ENCODE peak calls at places on chromosomes 5 and 9, in five cellular contexts. Y is GM23338, N is iPS DF 6.9, A is hepatocyte, T is transverse colon. B is an unnamed sample. For H3K4me1, the result is how much of the 10 kb centered on the place peaks cover.

GRCh38 chr9:16315720-16316119 is 554.8 kb downstream of the BNC2 start:
- DNase-seq in N (no peak), T (no peak), Y (no peak), A (no peak), B (no peak)

GRCh38 chr5:88889165-88890069 is 6.4 kb upstream of the MEF2C start:
- DNase-seq in T (peak), A (peak), N (no peak), Y (peak), B (no peak)

GRCh38 chr5:174344335-174344734 is 298.8 kb downstream of the NSG2 start:
- DNase-seq in T (no peak), A (no peak), N (no peak), Y (peak), B (no peak)

GRCh38 chr9:14165376-14166035 is 148.4 kb downstream of the NFIB start:
- DNase-seq in Y (no peak), A (no peak), N (no peak), T (no peak), B (no peak)

GRCh38 chr9:122394265-122395242 is 23.7 kb downstream of the PTGS1 start:
- DNase-seq in Y (no peak), N (no peak), A (no peak), T (peak), B (no peak)

GRCh38 chr5:16137177-16137576 is 42.4 kb downstream of the MARCHF11 start:
- DNase-seq in T (no peak), Y (no peak), N (no peak), A (no peak), B (no peak)

GRCh38 chr9:106920701-106921283 is 57.8 kb downstream of the ZNF462 start:
- DNase-seq in Y (no peak), A (peak), T (peak), N (no peak), B (peak)

GRCh38 chr5:127011961-127012644 is 18.3 kb downstream of the MARCHF3 start:
- DNase-seq in Y (no peak), N (no peak), A (no peak), T (no peak), B (no peak)

GRCh38 chr5:83048277-83048676 is 28.9 kb downstream of the TMEM167A start:
- DNase-seq in Y (no peak), N (no peak), T (no peak), A (no peak), B (no peak)

GRCh38 chr9:77156646-77157371 is 20.5 kb upstream of the VPS13A start:
- DNase-seq in Y (no peak), N (no peak), A (no peak), T (no peak), B (peak)

GRCh38 chr5:174065528-174066189 is 20.2 kb downstream of the NSG2 start:
- DNase-seq in A (peak), Y (no peak), T (no peak), N (no peak), B (peak)

GRCh38 chr5:179733764-179734126 is 1.1 kb downstream of the MAML1 start:
- DNase-seq in Y (no peak), A (no peak), T (no peak), N (no peak), B (no peak)

GRCh38 chr9:79408200-79408599 is 163.6 kb upstream of the TLE4 start:
- DNase-seq in T (no peak), Y (peak), N (no peak), A (no peak), B (no peak)

GRCh38 chr5:142175039-142175438 is 66.5 kb downstream of the NDFIP1 start:
- DNase-seq in T (no peak), N (no peak), Y (peak), A (no peak), B (no peak)

GRCh38 chr9:136133191-136133958 is 14.7 kb upstream of the TMEM250 start:
- DNase-seq in T (no peak), N (no peak), Y (peak), A (peak), B (no peak)

GRCh38 chr5:56055859-56056258 is 61.1 kb upstream of the IL6ST start:
- DNase-seq in N (no peak), Y (no peak), T (no peak), A (no peak), B (peak)

GRCh38 chr5:156914371-156914737 is 48.7 kb downstream of the TIMD4 start:
- DNase-seq in Y (no peak), N (peak), T (no peak), A (no peak), B (no peak)

GRCh38 chr5:156918311-156918845 is 44.6 kb downstream of the TIMD4 start:
- DNase-seq in Y (no peak), A (no peak), T (no peak), N (no peak), B (no peak)

GRCh38 chr5:156913719-156914370 is 49.2 kb downstream of the TIMD4 start:
- DNase-seq in Y (peak), T (peak), A (no peak), N (peak), B (peak)

GRCh38 chr5:156912869-156913268 is 50.2 kb downstream of the TIMD4 start:
- DNase-seq in A (no peak), N (no peak), T (no peak), Y (no peak), B (no peak)

DNA sequence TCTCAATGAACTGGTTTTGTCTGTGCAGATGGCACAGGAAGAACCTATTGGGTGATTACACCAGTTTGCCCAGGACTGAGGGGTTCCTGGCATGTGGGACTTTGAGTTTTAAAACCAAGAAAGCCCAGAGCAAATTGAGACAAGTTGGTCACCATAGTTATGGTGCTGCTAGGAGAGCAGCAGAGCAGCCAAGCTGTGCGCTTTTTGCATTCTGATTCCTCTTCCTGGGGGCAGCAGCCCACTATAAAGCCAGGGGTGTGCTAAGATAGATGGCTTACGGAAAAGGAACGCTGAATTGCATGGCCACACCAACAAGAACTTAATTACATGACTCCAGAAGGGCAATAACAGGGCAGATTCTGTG is 49.7 kb downstream of the TIMD4 start:
- DNase-seq in T (no peak), A (no peak), Y (peak), N (no peak), B (no peak)
- H3K4me3 ChIP-seq in T (no peak), A (no peak), Y (no peak), N (no peak), B (no peak)

GRCh38 chr5:148829734-148830133 is 3.3 kb downstream of the ADRB2 start:
- DNase-seq in Y (no peak), N (no peak), T (no peak), A (no peak), B (no peak)
- H3K4me1 ChIP-seq in Y (under half), N (under half), T (under half), A (under half), B (under half)

GRCh38 chr9:127119319-127119709 is 3.1 kb downstream of the ANGPTL2 start:
- DNase-seq in T (no peak), N (no peak), A (no peak), Y (no peak), B (no peak)
- H3K4me3 ChIP-seq in T (no peak), N (no peak), A (no peak), Y (no peak), B (no peak)

DNA sequence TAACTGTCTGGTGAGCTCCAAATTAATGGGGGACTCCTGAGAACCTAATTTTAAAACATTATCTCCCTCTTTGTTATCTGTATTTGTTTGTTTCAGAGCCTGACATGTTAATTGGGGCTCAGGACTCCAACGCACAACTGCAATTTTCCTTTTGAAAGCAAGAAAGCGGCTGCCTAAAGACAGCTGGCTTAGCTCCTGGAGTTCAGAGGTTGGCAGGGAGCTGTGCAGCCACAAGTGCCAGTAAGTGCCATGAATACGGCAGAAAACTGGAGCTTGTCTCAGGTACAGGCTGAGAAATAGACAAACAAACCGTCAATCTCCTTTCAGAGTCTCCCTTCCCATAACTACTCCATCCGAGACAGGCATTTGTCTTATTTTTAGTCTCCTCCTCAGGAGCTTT is 80.9 kb downstream of the PPP2R2B start:
- DNase-seq in N (no peak), A (no peak), T (no peak), Y (no peak), B (no peak)
- H3K4me1 ChIP-seq in N (under half), A (under half), T (under half), Y (half or more), B (under half)

GRCh38 chr5:11903121-11903613 is 1.1 kb downstream of the CTNND2 start:
- DNase-seq in Y (peak), A (peak), N (no peak), T (no peak), B (no peak)
- H3K4me3 ChIP-seq in Y (peak), A (peak), N (peak), T (peak), B (peak)

GRCh38 chr9:23768861-23769260 is 57.2 kb downstream of the ELAVL2 start:
- DNase-seq in A (no peak), Y (no peak), T (no peak), N (no peak), B (no peak)
- H3K4me1 ChIP-seq in A (under half), Y (half or more), T (under half), N (under half), B (under half)

DNA sequence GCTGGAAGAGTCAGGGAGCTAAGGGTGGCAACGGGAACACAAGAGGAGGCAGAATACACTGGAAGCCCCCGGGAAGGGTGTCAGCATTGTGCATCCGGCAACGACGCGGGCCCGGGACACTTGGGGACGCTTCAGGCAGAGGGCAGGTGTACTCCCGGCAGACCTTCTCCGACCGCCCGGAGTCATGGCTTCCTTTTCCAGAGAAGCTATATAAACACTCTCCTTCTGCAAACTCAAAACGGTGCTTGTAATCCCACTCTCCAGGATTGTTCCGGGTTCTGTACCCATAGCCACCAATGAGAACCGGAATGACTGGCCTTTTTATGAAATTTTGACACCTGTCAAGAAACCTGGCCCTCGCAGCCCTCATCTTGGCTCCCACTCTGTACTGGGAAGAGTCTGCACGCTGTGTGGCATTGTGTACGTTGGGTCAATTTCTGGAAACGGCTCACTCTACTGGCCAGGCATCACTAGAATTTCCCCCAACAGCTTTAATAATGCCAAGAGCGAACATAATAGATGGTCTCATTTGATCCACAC is 462 bp upstream of the MCC start:
- DNase-seq in T (no peak), N (no peak), Y (no peak), A (no peak), B (no peak)
- H3K4me3 ChIP-seq in T (peak), N (peak), Y (peak), A (peak), B (peak)

GRCh38 chr9:133119461-133120342 is 1.3 kb downstream of the RALGDS start:
- DNase-seq in A (peak), N (no peak), Y (peak), T (no peak), B (no peak)
- H3K4me1 ChIP-seq in A (under half), N (under half), Y (under half), T (half or more), B (under half)